ENCODE peak calls at places on chromosome 18, in seven cellular contexts. C is prostate gland; F is CD8-positive, alpha-beta memory T cell; Y is lower lobe of right lung; G is effector memory CD4-positive, alpha-beta T cell; A is AG09309; W is Peyer's patch. E is an unnamed sample.

GRCh38 chr18:79361766-79362522 is 33.8 kb upstream of the NFATC1 start:
- DNase-seq in C (no peak), F (no peak), Y (no peak), G (no peak), A (no peak), W (no peak), E (no peak)

GRCh38 chr18:42706618-42707017 is 408.9 kb downstream of the RIT2 start:
- DNase-seq in C (peak), F (no peak), Y (peak), G (no peak), A (no peak), W (no peak), E (no peak)

GRCh38 chr18:24657461-24657860 is 197.0 kb downstream of the HRH4 start:
- DNase-seq in C (no peak), F (no peak), Y (no peak), G (no peak), A (no peak), W (no peak), E (no peak)

GRCh38 chr18:80210312-80211083 is 36.8 kb downstream of the PARD6G start:
- DNase-seq in C (no peak), F (no peak), Y (no peak), G (no peak), A (no peak), W (no peak), E (no peak)

GRCh38 chr18:58991127-58991798 is 126.6 kb downstream of the ZNF532 start:
- DNase-seq in C (no peak), F (no peak), Y (no peak), G (no peak), A (no peak), W (no peak), E (no peak)

GRCh38 chr18:64966667-64967066 is 784.1 kb upstream of the CDH7 start:
- DNase-seq in C (no peak), F (no peak), Y (no peak), G (no peak), A (no peak), W (no peak), E (no peak)

GRCh38 chr18:40357536-40357935 is 1597.5 kb upstream of the PIK3C3 start:
- DNase-seq in C (no peak), F (no peak), Y (no peak), G (no peak), A (no peak), W (no peak), E (no peak)

GRCh38 chr18:35371412-35372195 is 5.5 kb downstream of the ZNF396 start:
- DNase-seq in C (no peak), F (no peak), Y (no peak), G (no peak), A (peak), W (no peak), E (no peak)

GRCh38 chr18:48669991-48670750 is 131.3 kb downstream of the CTIF start:
- DNase-seq in C (no peak), F (no peak), Y (no peak), G (no peak), A (no peak), W (no peak), E (no peak)

GRCh38 chr18:44342946-44343345 is 337.7 kb upstream of the SETBP1 start:
- DNase-seq in C (no peak), F (no peak), Y (no peak), G (no peak), A (no peak), W (no peak), E (no peak)

GRCh38 chr18:69898241-69898861 is 49.3 kb downstream of the CD226 start:
- DNase-seq in C (no peak), F (peak), Y (no peak), G (no peak), A (no peak), W (no peak), E (no peak)

GRCh38 chr18:67092141-67092540 is 424.4 kb downstream of the DSEL start:
- DNase-seq in C (no peak), F (no peak), Y (no peak), G (no peak), A (no peak), W (no peak), E (no peak)

GRCh38 chr18:70044626-70045025 is 97.0 kb upstream of the CD226 start:
- DNase-seq in C (no peak), F (no peak), Y (no peak), G (no peak), A (peak), W (no peak), E (peak)

GRCh38 chr18:44130365-44130942 is 550.2 kb upstream of the SETBP1 start:
- DNase-seq in C (peak), F (no peak), Y (no peak), G (no peak), A (no peak), W (peak), E (no peak)

GRCh38 chr18:5969355-5970003 is 74.2 kb upstream of the TMEM200C start:
- DNase-seq in C (no peak), F (no peak), Y (no peak), G (no peak), A (no peak), W (no peak), E (no peak)

GRCh38 chr18:48290162-48290926 is 118.8 kb downstream of the ZBTB7C start:
- DNase-seq in C (no peak), F (no peak), Y (no peak), G (no peak), A (no peak), W (no peak), E (no peak)

GRCh38 chr18:2325933-2326332 is 245.4 kb downstream of the METTL4 start:
- DNase-seq in C (no peak), F (no peak), Y (no peak), G (no peak), A (no peak), W (no peak), E (no peak)

GRCh38 chr18:79961527-79962291 is 2.7 kb upstream of the HSBP1L1 start:
- DNase-seq in C (no peak), F (no peak), Y (peak), G (no peak), A (no peak), W (no peak), E (no peak)

GRCh38 chr18:3330622-3331021 is 68.7 kb downstream of the MYL12B start:
- DNase-seq in C (peak), F (no peak), Y (no peak), G (no peak), A (no peak), W (no peak), E (no peak)

GRCh38 chr18:66640431-66640830 is 36.5 kb upstream of the CDH19 start:
- DNase-seq in C (no peak), F (no peak), Y (no peak), G (no peak), A (no peak), W (no peak), E (no peak)

GRCh38 chr18:25349131-25349925 is 2.6 kb downstream of the ZNF521 start:
- DNase-seq in C (no peak), F (no peak), Y (peak), G (no peak), A (no peak), W (no peak), E (peak)

GRCh38 chr18:26631135-26631534 is 82.8 kb upstream of the KCTD1 start:
- DNase-seq in C (no peak), F (no peak), Y (no peak), G (no peak), A (no peak), W (no peak), E (no peak)

GRCh38 chr18:78221496-78221895 is 758.1 kb upstream of the SALL3 start:
- DNase-seq in C (no peak), F (no peak), Y (no peak), G (no peak), A (no peak), W (no peak), E (no peak)

GRCh38 chr18:59743561-59743960 is 46.3 kb upstream of the CCBE1 start:
- DNase-seq in C (no peak), F (no peak), Y (no peak), G (no peak), A (no peak), W (no peak), E (no peak)

GRCh38 chr18:50432915-50433314 is 58.1 kb downstream of the SKA1 start:
- DNase-seq in C (no peak), F (no peak), Y (no peak), G (no peak), A (no peak), W (no peak), E (no peak)

GRCh38 chr18:63553117-63553516 is 10.9 kb downstream of the SERPINB12 start:
- DNase-seq in C (peak), F (no peak), Y (no peak), G (no peak), A (peak), W (no peak), E (peak)

GRCh38 chr18:60585670-60586069 is 213.1 kb upstream of the MC4R start:
- DNase-seq in C (no peak), F (no peak), Y (no peak), G (no peak), A (no peak), W (no peak), E (no peak)

GRCh38 chr18:72871091-72871490 is 3.3 kb upstream of the NETO1 start:
- DNase-seq in C (no peak), F (no peak), Y (no peak), G (no peak), A (peak), W (no peak), E (peak)

GRCh38 chr18:56286775-56287174 is 351.6 kb downstream of the TXNL1 start:
- DNase-seq in C (no peak), F (no peak), Y (no peak), G (no peak), A (peak), W (no peak), E (peak)

DNA sequence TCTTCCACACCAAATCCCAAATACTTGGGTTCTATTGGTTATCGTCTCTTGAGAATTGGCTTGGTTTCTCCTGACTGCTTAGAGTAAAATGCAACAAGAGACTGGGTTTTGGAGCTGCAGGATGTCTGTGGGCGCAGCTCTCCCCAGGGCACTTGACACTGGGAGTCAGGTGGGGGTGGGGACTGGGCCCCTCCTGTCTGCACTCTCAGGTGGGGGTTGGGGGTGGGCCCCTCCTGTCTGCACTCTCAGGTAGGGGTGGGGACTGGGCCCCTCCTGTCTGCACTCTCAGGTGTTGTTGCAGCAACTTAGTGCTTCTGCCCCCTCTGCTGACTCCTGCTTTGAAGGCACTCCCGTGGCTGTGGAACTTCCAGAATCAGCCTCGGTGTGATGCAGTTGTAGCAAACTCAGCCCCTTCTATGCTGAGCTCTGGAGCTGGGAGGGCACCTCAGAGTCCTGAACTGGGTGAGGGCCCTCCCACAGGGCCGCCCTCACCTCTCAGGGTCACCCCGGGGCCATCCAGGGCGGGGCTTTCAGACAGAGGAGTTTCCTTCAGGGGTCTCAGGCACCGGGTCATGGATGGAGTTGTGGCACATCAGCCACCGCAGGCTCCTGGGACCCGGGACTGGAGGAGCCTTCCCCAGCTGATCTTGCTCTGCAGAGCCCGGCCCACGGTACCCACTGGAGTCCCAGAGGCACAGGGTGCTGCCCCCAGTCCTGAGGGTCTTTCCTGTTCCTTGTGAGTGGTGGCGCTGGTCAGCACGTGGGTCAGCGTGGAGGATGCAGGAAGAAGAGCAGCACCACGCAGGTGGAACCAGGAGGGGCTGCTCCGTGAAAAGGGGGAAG is 22.9 kb upstream of the CIDEA start:
- DNase-seq in C (no peak), F (no peak), Y (no peak), G (no peak), A (no peak), W (no peak), E (no peak)
- H3K4me3 ChIP-seq in C (no peak), F (no peak), Y (no peak), G (no peak), A (no peak), W (no peak), E (no peak)

GRCh38 chr18:8424481-8424880 is 184.8 kb upstream of the RAB12 start:
- DNase-seq in C (no peak), F (no peak), Y (no peak), G (no peak), A (no peak), W (no peak), E (no peak)
- H3K4me3 ChIP-seq in C (no peak), F (no peak), Y (no peak), G (no peak), A (no peak), W (no peak), E (no peak)

GRCh38 chr18:23572570-23572969 is 13.7 kb downstream of the NPC1 start:
- DNase-seq in C (no peak), F (no peak), Y (no peak), G (no peak), A (no peak), W (no peak), E (no peak)

GRCh38 chr18:23575309-23575651 is 11.0 kb downstream of the NPC1 start:
- DNase-seq in C (no peak), F (no peak), Y (no peak), G (no peak), A (no peak), W (no peak), E (no peak)

GRCh38 chr18:23573020-23573419 is 13.3 kb downstream of the NPC1 start:
- DNase-seq in C (no peak), F (no peak), Y (no peak), G (no peak), A (no peak), W (no peak), E (no peak)

GRCh38 chr18:23573948-23574431 is 12.3 kb downstream of the NPC1 start:
- DNase-seq in C (no peak), F (no peak), Y (peak), G (peak), A (no peak), W (peak), E (no peak)

GRCh38 chr18:23574611-23575308 is 11.5 kb downstream of the NPC1 start:
- DNase-seq in C (no peak), F (no peak), Y (no peak), G (no peak), A (no peak), W (no peak), E (no peak)
- H3K4me3 ChIP-seq in C (no peak), F (peak), Y (no peak), G (peak), A (no peak), W (no peak), E (no peak)

GRCh38 chr18:46624127-46624526 is 32.9 kb downstream of the LOXHD1 start:
- DNase-seq in C (no peak), F (peak), Y (no peak), G (no peak), A (no peak), W (no peak), E (no peak)

GRCh38 chr18:46622999-46623398 is 34.0 kb downstream of the LOXHD1 start:
- DNase-seq in C (no peak), F (no peak), Y (no peak), G (no peak), A (no peak), W (no peak), E (no peak)

GRCh38 chr18:46625069-46625468 is 32.0 kb downstream of the LOXHD1 start:
- DNase-seq in C (no peak), F (no peak), Y (no peak), G (no peak), A (no peak), W (no peak), E (no peak)

GRCh38 chr18:46622451-46622850 is 34.6 kb downstream of the LOXHD1 start:
- DNase-seq in C (no peak), F (no peak), Y (no peak), G (no peak), A (no peak), W (no peak), E (no peak)

DNA sequence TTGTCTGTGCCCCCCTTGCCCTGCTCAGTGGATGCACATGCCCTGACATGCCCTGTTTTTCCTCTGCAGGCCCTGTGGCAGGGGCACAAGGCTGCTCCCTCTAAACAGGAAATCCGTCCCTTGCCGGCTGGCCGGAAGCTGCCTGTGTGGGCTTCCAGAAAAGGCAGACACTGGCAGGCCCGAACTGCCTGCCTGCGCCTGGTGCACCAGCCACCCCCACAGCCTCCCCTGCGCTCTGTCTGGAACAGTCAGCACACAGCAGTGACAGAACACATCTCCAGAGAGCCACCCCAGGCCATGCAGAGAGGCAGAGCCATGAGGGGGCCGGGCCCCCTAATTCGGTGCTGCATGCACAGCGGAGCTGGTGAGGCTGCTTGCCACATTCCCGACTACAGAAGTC is 33.5 kb downstream of the LOXHD1 start:
- DNase-seq in C (no peak), F (no peak), Y (no peak), G (no peak), A (no peak), W (no peak), E (no peak)
- H3K4me3 ChIP-seq in C (no peak), F (peak), Y (no peak), G (no peak), A (no peak), W (no peak), E (no peak)

GRCh38 chr18:31100598-31101147 is 1.5 kb downstream of the DSC2 start:
- DNase-seq in C (peak), F (no peak), Y (no peak), G (no peak), A (no peak), W (peak), E (no peak)
- H3K4me3 ChIP-seq in C (peak), F (no peak), Y (peak), G (no peak), A (no peak), W (peak), E (no peak)

GRCh38 chr18:52334307-52334706 is 5.7 kb upstream of the DCC start:
- DNase-seq in C (no peak), F (no peak), Y (no peak), G (no peak), A (no peak), W (no peak), E (no peak)

GRCh38 chr18:52333860-52334259 is 6.1 kb upstream of the DCC start:
- DNase-seq in C (no peak), F (no peak), Y (no peak), G (no peak), A (no peak), W (no peak), E (no peak)

GRCh38 chr18:52339891-52340371 is at the start of gene DCC:
- DNase-seq in C (peak), F (no peak), Y (no peak), G (no peak), A (no peak), W (peak), E (no peak)

GRCh38 chr18:52334896-52335295 is 5.1 kb upstream of the DCC start:
- DNase-seq in C (no peak), F (no peak), Y (no peak), G (no peak), A (no peak), W (no peak), E (no peak)

GRCh38 chr18:52337286-52337685 is 2.7 kb upstream of the DCC start:
- DNase-seq in C (no peak), F (no peak), Y (no peak), G (no peak), A (no peak), W (no peak), E (no peak)
- H3K4me3 ChIP-seq in C (no peak), F (no peak), Y (no peak), G (no peak), A (no peak), W (no peak), E (no peak)

GRCh38 chr18:46072959-46073358 is 899 bp upstream of the PSTPIP2 start:
- DNase-seq in C (no peak), F (no peak), Y (no peak), G (no peak), A (no peak), W (no peak), E (no peak)
- H3K4me3 ChIP-seq in C (no peak), F (no peak), Y (no peak), G (peak), A (no peak), W (no peak), E (no peak)

DNA sequence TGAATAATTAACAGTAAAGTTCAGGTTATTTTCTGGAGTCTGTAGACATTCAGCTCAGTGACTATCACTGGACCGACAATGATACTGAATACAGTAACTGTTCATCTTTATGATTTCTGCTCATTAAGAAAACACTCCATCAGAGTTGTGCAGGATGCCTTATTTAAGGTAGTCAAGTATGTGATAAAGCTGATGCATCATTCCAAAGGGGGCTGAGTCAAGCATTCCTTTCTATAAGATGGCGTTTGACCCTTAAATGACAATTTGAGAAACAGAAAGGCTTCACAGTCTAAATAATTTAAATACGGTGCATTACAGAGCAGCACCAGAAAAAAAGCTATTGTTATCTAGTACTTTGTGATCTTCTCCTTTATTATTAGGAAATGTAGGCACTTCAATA is 131.1 kb downstream of the CDH2 start:
- DNase-seq in C (no peak), F (no peak), Y (no peak), G (no peak), A (no peak), W (no peak), E (no peak)
- H3K4me3 ChIP-seq in C (no peak), F (no peak), Y (no peak), G (no peak), A (no peak), W (no peak), E (no peak)

GRCh38 chr18:57439985-57440330 is 4.8 kb downstream of the ONECUT2 start:
- DNase-seq in C (no peak), F (no peak), Y (no peak), G (no peak), A (no peak), W (no peak), E (no peak)

GRCh38 chr18:57443247-57443646 is 8.1 kb downstream of the ONECUT2 start:
- DNase-seq in C (no peak), F (no peak), Y (no peak), G (no peak), A (no peak), W (no peak), E (no peak)

GRCh38 chr18:57440331-57441101 is 5.3 kb downstream of the ONECUT2 start:
- DNase-seq in C (no peak), F (no peak), Y (no peak), G (no peak), A (no peak), W (no peak), E (no peak)

GRCh38 chr18:57439617-57439975 is 4.4 kb downstream of the ONECUT2 start:
- DNase-seq in C (no peak), F (no peak), Y (no peak), G (no peak), A (no peak), W (no peak), E (no peak)

GRCh38 chr18:57441395-57441794 is 6.2 kb downstream of the ONECUT2 start:
- DNase-seq in C (no peak), F (no peak), Y (no peak), G (no peak), A (no peak), W (no peak), E (no peak)
- H3K4me3 ChIP-seq in C (no peak), F (no peak), Y (no peak), G (no peak), A (peak), W (no peak), E (no peak)